ENCODE peak calls at places on chromosomes 3 and 15, in ten cellular contexts. P is aorta, G is A549, V is spleen, Y is stomach, O is Peyer's patch, C is mammary epithelial cell, B is thoracic aorta, R is right lobe of liver, A is right cardiac atrium. Z is an unnamed sample. For H3K4me1, the result is how much of the 10 kb centered on the place peaks cover.

GRCh38 chr3:72446406-72447058 is 401.7 kb downstream of the SHQ1 start:
- DNase-seq in P (no peak), G (no peak), V (peak), Y (peak), O (no peak), C (peak), B (no peak), R (no peak), A (no peak), Z (peak)

GRCh38 chr3:97871206-97871605 is 49.4 kb downstream of the CRYBG3 start:
- DNase-seq in P (no peak), G (no peak), V (no peak), Y (no peak), O (no peak), C (no peak), B (no peak), R (no peak), A (no peak), Z (no peak)

GRCh38 chr3:160084998-160085397 is 96.4 kb downstream of the IL12A start:
- DNase-seq in P (no peak), G (no peak), V (no peak), Y (no peak), O (no peak), C (peak), B (no peak), R (no peak), A (no peak), Z (no peak)

GRCh38 chr3:152719264-152719663 is 115.7 kb upstream of the P2RY1 start:
- DNase-seq in P (no peak), G (no peak), V (no peak), Y (no peak), O (no peak), C (peak), B (no peak), R (no peak), A (no peak), Z (peak)

GRCh38 chr15:57647071-57647790 is 55.5 kb downstream of the MYZAP start:
- DNase-seq in P (no peak), G (no peak), V (no peak), Y (no peak), O (no peak), C (no peak), B (no peak), R (no peak), A (no peak), Z (no peak)

GRCh38 chr15:71276355-71276665 is 161.0 kb downstream of the THSD4 start:
- DNase-seq in P (no peak), G (no peak), V (no peak), Y (no peak), O (no peak), C (peak), B (no peak), R (no peak), A (no peak), Z (peak)

GRCh38 chr15:55703873-55704285 is 39.1 kb downstream of the PRTG start:
- DNase-seq in P (no peak), G (no peak), V (no peak), Y (no peak), O (no peak), C (no peak), B (no peak), R (no peak), A (no peak), Z (no peak)

GRCh38 chr3:149771652-149772271 is 19.5 kb upstream of the COMMD2 start:
- DNase-seq in P (no peak), G (peak), V (no peak), Y (peak), O (peak), C (no peak), B (peak), R (no peak), A (peak), Z (peak)

GRCh38 chr15:40050788-40051615 is 12.0 kb upstream of the SRP14 start:
- DNase-seq in P (no peak), G (no peak), V (peak), Y (no peak), O (no peak), C (no peak), B (no peak), R (no peak), A (no peak), Z (no peak)

GRCh38 chr15:39918688-39919385 is 1.2 kb downstream of the GPR176 start:
- DNase-seq in P (no peak), G (no peak), V (no peak), Y (no peak), O (no peak), C (peak), B (no peak), R (no peak), A (no peak), Z (no peak)

GRCh38 chr3:83523470-83524073 is 1435.2 kb upstream of the CADM2 start:
- DNase-seq in P (no peak), G (peak), V (no peak), Y (no peak), O (no peak), C (peak), B (no peak), R (no peak), A (no peak), Z (no peak)

GRCh38 chr3:196422976-196423781 is 9.0 kb downstream of the UBXN7 start:
- DNase-seq in P (peak), G (no peak), V (no peak), Y (peak), O (peak), C (peak), B (no peak), R (no peak), A (peak), Z (no peak)

GRCh38 chr15:100468265-100468664 is 60.5 kb downstream of the CERS3 start:
- DNase-seq in P (peak), G (no peak), V (no peak), Y (no peak), O (peak), C (no peak), B (no peak), R (peak), A (peak), Z (no peak)

GRCh38 chr3:118578559-118578958 is 456.1 kb downstream of the IGSF11 start:
- DNase-seq in P (no peak), G (no peak), V (no peak), Y (no peak), O (no peak), C (no peak), B (no peak), R (no peak), A (no peak), Z (no peak)

DNA sequence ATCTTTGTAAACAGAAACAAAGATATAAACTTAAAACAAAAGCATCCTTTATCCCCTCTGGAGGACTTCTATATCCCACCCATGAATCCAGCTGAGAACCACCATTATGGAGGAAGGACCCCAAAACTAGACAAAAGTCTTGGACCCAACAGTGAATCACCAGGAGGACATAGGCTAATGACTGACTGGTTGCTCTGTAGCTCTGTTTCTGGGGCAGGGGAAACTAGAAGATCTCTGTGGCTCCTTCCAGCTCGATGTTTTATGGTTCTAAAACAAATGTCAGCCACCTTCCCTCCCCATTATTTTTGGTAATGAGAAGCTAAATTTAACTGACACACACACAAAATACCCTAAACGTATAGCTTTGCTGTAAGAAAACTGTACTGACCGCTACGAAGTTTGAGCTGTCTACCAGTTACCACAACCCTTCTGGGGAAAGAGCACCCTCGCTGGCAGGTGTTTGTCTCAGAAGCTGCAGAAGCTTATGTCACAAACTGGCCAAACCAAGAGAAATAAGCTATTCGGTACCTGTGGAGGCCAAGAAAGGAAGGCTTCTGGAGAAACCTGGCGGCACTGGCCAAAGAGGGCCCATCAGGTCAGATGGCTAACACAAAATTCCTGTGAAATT is 36.4 kb downstream of the MB21D2 start:
- DNase-seq in P (no peak), G (no peak), V (no peak), Y (no peak), O (no peak), C (no peak), B (no peak), R (no peak), A (no peak), Z (no peak)
- H3K4me1 ChIP-seq in P (under half), G (under half), V (under half), Y (under half), O (under half), C (under half), B (under half), R (under half), A (under half), Z (under half)

GRCh38 chr3:123622766-123623165 is 37.9 kb upstream of the HACD2 start:
- DNase-seq in P (no peak), G (no peak), V (no peak), Y (no peak), O (no peak), C (peak), B (no peak), R (no peak), A (no peak), Z (no peak)

GRCh38 chr3:123623346-123623880 is 38.6 kb upstream of the HACD2 start:
- DNase-seq in P (no peak), G (no peak), V (no peak), Y (no peak), O (no peak), C (peak), B (no peak), R (no peak), A (no peak), Z (no peak)

GRCh38 chr3:123624302-123624701 is 39.4 kb upstream of the HACD2 start:
- DNase-seq in P (no peak), G (no peak), V (no peak), Y (no peak), O (no peak), C (no peak), B (no peak), R (no peak), A (no peak), Z (no peak)

GRCh38 chr3:123620338-123620737 is 35.5 kb upstream of the HACD2 start:
- DNase-seq in P (no peak), G (no peak), V (no peak), Y (no peak), O (no peak), C (peak), B (no peak), R (no peak), A (no peak), Z (no peak)

DNA sequence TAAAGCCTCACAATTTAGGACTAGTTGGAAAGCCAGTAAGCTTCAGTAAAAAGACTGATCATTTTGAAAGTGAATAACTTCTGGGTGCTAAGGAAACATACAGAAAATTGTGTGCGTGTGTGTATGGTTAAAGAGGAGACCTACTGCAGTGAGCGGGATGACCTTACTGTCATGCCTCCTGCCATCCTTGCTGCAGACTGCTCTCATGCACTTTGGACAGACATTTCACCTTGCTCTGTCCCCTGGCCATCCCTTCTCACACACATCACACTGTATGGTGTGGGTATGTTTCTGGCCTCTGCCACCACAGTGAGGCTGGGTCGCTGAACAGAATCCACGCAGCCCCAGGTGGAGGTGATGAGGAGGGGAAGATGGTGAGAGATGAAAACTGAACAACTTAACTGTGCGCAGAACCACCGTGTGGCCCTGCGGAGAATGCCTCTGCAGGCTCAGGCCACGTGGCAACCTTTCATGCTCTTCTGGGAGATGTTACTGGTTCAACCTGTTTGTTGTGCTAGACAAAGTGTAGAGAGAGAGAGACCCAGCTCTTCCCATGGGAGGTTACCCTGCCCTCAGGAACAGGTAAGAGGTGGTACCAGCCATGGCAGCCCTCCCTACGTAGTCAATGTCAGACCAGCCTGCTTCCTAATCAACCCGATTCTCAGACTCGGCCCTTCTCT is 36.8 kb upstream of the HACD2 start:
- DNase-seq in P (no peak), G (no peak), V (no peak), Y (no peak), O (no peak), C (no peak), B (no peak), R (no peak), A (no peak), Z (no peak)
- H3K27ac ChIP-seq in P (peak), G (no peak), V (no peak), Y (no peak), O (peak), C (no peak), B (no peak), R (no peak), A (no peak), Z (peak)

GRCh38 chr3:141846050-141846433 is 30.4 kb upstream of the ATP1B3 start:
- DNase-seq in P (no peak), G (no peak), V (no peak), Y (no peak), O (no peak), C (no peak), B (no peak), R (no peak), A (no peak), Z (peak)

GRCh38 chr3:141853146-141853690 is 23.2 kb upstream of the ATP1B3 start:
- DNase-seq in P (no peak), G (no peak), V (no peak), Y (no peak), O (no peak), C (no peak), B (no peak), R (no peak), A (no peak), Z (peak)

GRCh38 chr3:141854559-141854958 is 21.9 kb upstream of the ATP1B3 start:
- DNase-seq in P (no peak), G (no peak), V (no peak), Y (no peak), O (no peak), C (no peak), B (no peak), R (no peak), A (no peak), Z (no peak)

GRCh38 chr3:141849056-141849814 is 27.2 kb upstream of the ATP1B3 start:
- DNase-seq in P (no peak), G (no peak), V (no peak), Y (no peak), O (no peak), C (no peak), B (no peak), R (no peak), A (no peak), Z (no peak)

DNA sequence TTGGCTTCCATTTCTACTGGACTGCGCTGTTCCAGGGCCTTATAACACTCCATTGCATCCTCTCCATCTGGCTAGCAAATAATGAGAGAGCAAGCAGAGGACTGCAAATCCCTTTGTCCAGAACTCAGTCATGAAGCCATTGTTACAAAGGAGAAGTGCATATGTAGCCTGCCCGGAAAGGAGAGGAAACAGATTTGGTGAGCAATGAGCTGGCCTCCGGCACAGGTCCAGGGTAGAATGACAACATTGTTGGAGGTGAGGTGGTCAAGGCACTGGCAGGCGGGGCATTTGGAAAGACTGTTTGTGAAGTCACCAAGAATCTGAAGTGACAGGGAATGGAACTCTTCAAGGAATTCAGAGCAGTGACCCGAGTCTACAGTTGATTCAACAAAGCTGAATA is 25.0 kb upstream of the ATP1B3 start:
- DNase-seq in P (no peak), G (no peak), V (no peak), Y (no peak), O (no peak), C (no peak), B (no peak), R (no peak), A (peak), Z (no peak)
- H3K4me1 ChIP-seq in P (under half), G (under half), V (under half), Y (under half), O (under half), C (under half), B (under half), R (under half), A (under half), Z (under half)

DNA sequence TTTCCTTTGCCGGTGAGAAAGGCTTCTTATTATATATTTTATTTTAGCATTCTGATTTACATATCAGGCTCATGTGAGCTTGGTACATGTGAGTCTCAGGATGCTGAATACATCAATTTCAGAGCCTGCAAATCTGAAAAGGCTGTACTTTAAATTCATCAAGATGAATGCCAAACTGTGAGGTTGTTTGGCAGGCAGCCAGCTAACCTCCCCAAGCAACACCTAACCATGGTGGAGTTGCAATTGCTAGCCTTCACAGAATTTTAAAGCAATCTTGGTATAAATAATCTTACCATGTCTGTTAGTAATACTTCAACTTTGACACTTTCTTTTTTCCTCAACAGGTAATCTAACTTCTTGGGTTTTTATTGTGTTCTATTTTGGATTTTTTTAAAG is 252.5 kb downstream of the CDIN1 start:
- DNase-seq in P (no peak), G (no peak), V (no peak), Y (peak), O (no peak), C (peak), B (no peak), R (no peak), A (peak), Z (no peak)
- H3K27ac ChIP-seq in P (no peak), G (no peak), V (no peak), Y (no peak), O (no peak), C (no peak), B (no peak), R (no peak), A (no peak), Z (no peak)